ENCODE peak calls at places on chromosome 14, in eight cellular contexts. O, Z, Q, Y, W, L, E and V are unnamed samples.

GRCh38 chr14:83607682-83608081 is 1922.3 kb upstream of the FLRT2 start:
- DNase-seq in O (no peak), L (no peak), W (peak; percentile 1), Y (no peak), Q (no peak), E (no peak), Z (no peak), V (no peak)

GRCh38 chr14:55094630-55095157 is 34.4 kb upstream of the LGALS3 start:
- DNase-seq in Z (peak; percentile 84), Q (no peak), E (no peak), O (no peak), L (no peak), Y (no peak), W (no peak), V (peak; percentile 87)

GRCh38 chr14:101008196-101008595 is 104.7 kb upstream of the RTL1 start:
- DNase-seq in Q (no peak), Z (no peak), E (peak; percentile 6), W (no peak), O (no peak), Y (peak; percentile 20), L (no peak), V (no peak)

GRCh38 chr14:100405752-100406455 is 82.8 kb downstream of the SLC25A47 start:
- DNase-seq in Z (no peak), Y (no peak), O (no peak), E (no peak), Q (no peak), L (no peak), W (no peak), V (no peak)

GRCh38 chr14:54597795-54598443 is 31.0 kb downstream of the SAMD4A start:
- DNase-seq in Q (no peak), Y (no peak), O (peak; percentile 63), L (no peak), E (no peak), Z (peak; percentile 77), W (no peak), V (peak; percentile 59)

GRCh38 chr14:68328509-68328908 is 464.4 kb downstream of the ZFP36L1 start:
- DNase-seq in O (no peak), L (no peak), Y (no peak), Z (no peak), W (no peak), E (no peak), Q (no peak), V (no peak)

GRCh38 chr14:101276309-101277091 is 284.8 kb upstream of the DIO3 start:
- DNase-seq in L (no peak), E (no peak), W (peak; percentile 24), Y (no peak), Q (no peak), O (no peak), Z (no peak), V (no peak)

GRCh38 chr14:73718742-73719251 is 4.6 kb upstream of the PNMA1 start:
- DNase-seq in W (peak; percentile 86), E (peak; percentile 78), Z (no peak), L (peak; percentile 93), Y (no peak), Q (no peak), O (no peak), V (no peak)

GRCh38 chr14:49692191-49692757 is 646 bp upstream of the KLHDC1 start:
- DNase-seq in O (no peak), Y (no peak), L (no peak), Q (no peak), Z (no peak), W (no peak), E (no peak), V (no peak)

GRCh38 chr14:28875937-28876910 is 109.6 kb downstream of the FOXG1 start:
- DNase-seq in Z (no peak), L (no peak), W (peak; percentile 11), Y (no peak), Q (no peak), O (no peak), E (no peak), V (no peak)

GRCh38 chr14:73455294-73455693 is 3.1 kb downstream of the NUMB start:
- DNase-seq in L (no peak), Z (no peak), Y (no peak), W (no peak), E (no peak), O (no peak), Q (no peak), V (no peak)

GRCh38 chr14:91284146-91284790 is 39.8 kb upstream of the GPR68 start:
- DNase-seq in E (peak; percentile 41), W (no peak), Y (no peak), O (peak; percentile 69), Z (peak; percentile 68), L (peak; percentile 76), Q (peak; percentile 74), V (peak; percentile 31)

GRCh38 chr14:68307769-68308168 is 485.1 kb downstream of the ZFP36L1 start:
- DNase-seq in E (no peak), O (peak; percentile 90), Q (peak; percentile 71), Z (no peak), L (no peak), W (no peak), Y (no peak), V (no peak)

GRCh38 chr14:76267322-76268012 is 108.5 kb upstream of the ESRRB start:
- DNase-seq in L (peak; percentile 73), W (peak; percentile 80), Y (peak; percentile 67), Q (no peak), O (peak; percentile 47), Z (peak; percentile 10), E (peak; percentile 73), V (no peak)

GRCh38 chr14:77039285-77040058 is 11.0 kb upstream of the IRF2BPL start:
- DNase-seq in O (peak; percentile 74), E (no peak), Q (no peak), Z (no peak), W (no peak), L (no peak), Y (no peak), V (no peak)

DNA sequence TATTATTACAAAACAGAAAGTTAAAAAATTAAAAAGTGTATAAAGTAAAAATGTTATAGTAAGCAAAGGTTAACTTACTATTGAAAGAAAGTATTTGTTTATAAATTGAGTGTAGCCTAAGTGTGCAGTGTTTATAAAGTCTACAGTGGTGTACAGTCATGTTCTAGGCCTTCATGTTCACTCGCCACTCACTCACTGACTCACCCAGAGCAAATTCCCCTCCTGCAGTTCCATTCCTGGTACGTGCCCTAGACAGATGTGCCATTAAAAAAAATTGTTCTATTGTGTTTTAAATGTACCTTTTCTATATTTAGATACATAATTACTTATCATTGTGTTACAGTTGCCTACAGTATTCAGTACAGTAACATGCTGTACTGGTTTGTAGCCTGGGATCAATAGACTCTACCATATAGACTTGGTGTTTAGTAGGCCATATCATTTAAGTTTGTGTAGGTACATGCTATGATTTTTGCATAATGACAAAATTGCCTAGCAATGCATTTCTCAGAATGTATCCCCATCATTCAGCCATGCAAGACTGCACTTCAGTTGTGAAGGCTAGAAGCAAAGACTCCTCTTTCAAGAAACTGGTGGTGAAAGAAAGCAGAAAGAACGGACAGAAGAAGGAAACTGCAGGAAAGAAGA is 100.6 kb downstream of the DACT1 start:
- DNase-seq in E (no peak), W (no peak), Q (peak; percentile 57), L (no peak), Y (no peak), Z (peak; percentile 89), O (peak; percentile 89), V (peak; percentile 80)
- H3K4me3 ChIP-seq in E (no peak overlapping the region), W (no peak overlapping the region), Q (no peak overlapping the region), L (no peak overlapping the region), Y (no peak overlapping the region), Z (no peak overlapping the region), O (no peak overlapping the region), V (no peak overlapping the region)

GRCh38 chr14:104753528-104754212 is 723 bp downstream of the SIVA1 start:
- DNase-seq in W (peak; percentile 44), Q (no peak), L (no peak), Z (peak; percentile 45), Y (no peak), E (no peak), O (no peak), V (no peak)

GRCh38 chr14:104752338-104752734 is 611 bp upstream of the SIVA1 start:
- DNase-seq in Z (no peak), W (no peak), L (no peak), O (no peak), E (peak; percentile 37), Y (no peak), Q (no peak), V (no peak)

GRCh38 chr14:104752735-104753527 is at the start of gene SIVA1:
- DNase-seq in L (peak; percentile 99), E (peak; percentile 99), Z (peak; percentile 100), O (peak; percentile 99), Q (peak; percentile 91), W (peak; percentile 100), Y (peak; percentile 99), V (peak; percentile 99)

GRCh38 chr14:104755621-104756020 is 2.7 kb downstream of the SIVA1 start:
- DNase-seq in Y (no peak), O (no peak), Z (no peak), L (no peak), W (no peak), Q (no peak), E (no peak), V (no peak)

GRCh38 chr14:104754213-104754851 is 1.4 kb downstream of the SIVA1 start:
- DNase-seq in Z (no peak), Y (no peak), W (no peak), L (no peak), O (no peak), Q (no peak), E (no peak), V (no peak)
- H3K4me3 ChIP-seq in Z (peak overlapping the region; percentile 83), Y (no peak overlapping the region), W (peak overlapping the region; percentile 93), L (peak overlapping the region; percentile 88), O (peak overlapping the region; percentile 78), Q (peak overlapping the region; percentile 91), E (peak overlapping the region; percentile 84), V (peak overlapping the region; percentile 88)

DNA sequence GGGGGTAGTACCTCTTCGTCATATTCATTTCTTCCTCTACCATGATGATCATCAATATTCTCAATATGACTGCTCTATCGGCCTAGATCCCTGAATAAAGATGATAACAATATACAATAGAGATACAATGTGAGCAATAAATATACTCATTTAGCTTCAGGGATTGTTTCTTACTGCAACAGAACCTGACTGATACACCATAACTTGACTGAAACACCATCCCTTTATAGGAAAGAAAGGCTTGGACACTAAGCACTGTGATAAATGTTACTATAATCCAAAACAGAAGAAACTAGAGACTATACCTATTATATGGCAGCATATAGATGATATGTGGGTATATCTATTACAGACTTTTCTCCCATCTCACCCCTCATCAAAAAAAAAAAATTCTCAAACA is 1.2 kb upstream of the RHOJ start:
- DNase-seq in W (no peak), Z (no peak), E (no peak), Y (no peak), Q (no peak), L (no peak), O (no peak), V (no peak)
- H3K4me3 ChIP-seq in W (no peak overlapping the region), Z (no peak overlapping the region), E (no peak overlapping the region), Y (no peak overlapping the region), Q (no peak overlapping the region), L (no peak overlapping the region), O (no peak overlapping the region), V (no peak overlapping the region)

DNA sequence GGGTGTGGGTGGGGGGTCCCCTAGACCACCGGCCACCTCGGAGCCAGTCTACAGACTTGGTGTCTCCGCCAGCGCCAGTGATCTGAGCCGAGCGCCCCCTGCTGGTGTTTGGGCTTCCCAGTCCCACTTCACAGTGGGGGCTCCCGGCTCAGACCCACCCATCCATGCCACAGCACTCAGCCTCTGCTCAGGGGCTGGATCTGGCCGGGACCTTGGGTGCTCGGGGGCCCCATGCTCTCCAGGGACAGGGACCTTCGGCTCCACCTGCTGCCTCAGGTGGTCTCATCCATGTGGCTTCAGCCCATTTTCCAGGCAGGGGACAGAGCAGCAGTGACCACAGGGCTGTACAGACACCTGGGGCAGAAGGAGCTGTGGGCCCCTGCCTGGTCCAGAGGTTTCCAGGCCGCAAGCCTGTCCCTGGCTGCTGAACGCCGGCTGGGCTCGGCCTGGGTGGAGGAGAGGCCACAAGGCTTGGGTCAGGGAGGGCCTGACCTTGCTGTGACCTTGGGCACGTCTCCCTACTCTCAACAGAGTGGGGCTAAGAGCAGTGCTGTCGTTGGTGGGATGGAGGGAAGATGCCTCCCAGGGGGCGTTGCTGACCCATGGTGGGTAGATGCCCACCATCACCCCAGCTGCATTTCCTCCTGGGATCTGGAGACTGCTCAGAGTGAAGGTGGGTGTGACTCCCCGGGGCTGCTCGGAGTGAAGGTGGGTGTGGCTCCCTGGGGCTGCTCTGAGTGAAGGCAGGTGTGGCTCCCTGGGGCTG is 86.3 kb downstream of the KIF26A start:
- DNase-seq in Y (no peak), E (no peak), O (no peak), L (peak; percentile 67), Q (no peak), Z (no peak), W (peak; percentile 77), V (no peak)
- H3K4me3 ChIP-seq in Y (no peak overlapping the region), E (no peak overlapping the region), O (no peak overlapping the region), L (no peak overlapping the region), Q (no peak overlapping the region), Z (no peak overlapping the region), W (no peak overlapping the region), V (no peak overlapping the region)